ENCODE peak calls at places on chromosomes 6 and 20, in seven cellular contexts. One of them, this sample, is unnamed.

GRCh38 chr6:156899532-156899931 is 122.4 kb downstream of the ARID1B start:
- DNase-seq in dorsolateral prefrontal cortex: no peak
- DNase-seq in cardiac fibroblast: no peak
- DNase-seq in heart left ventricle: no peak
- DNase-seq in CD8-positive, alpha-beta memory T cell: no peak
- DNase-seq in CD8-positive, alpha-beta T cell: no peak
- DNase-seq in PC-3: no peak
- DNase-seq in this sample: no peak

GRCh38 chr6:61586934-61587537 is 699.0 kb downstream of the KHDRBS2 start:
- DNase-seq in dorsolateral prefrontal cortex: no peak
- DNase-seq in cardiac fibroblast: no peak
- DNase-seq in heart left ventricle: no peak
- DNase-seq in CD8-positive, alpha-beta memory T cell: no peak
- DNase-seq in CD8-positive, alpha-beta T cell: no peak
- DNase-seq in PC-3: no peak
- DNase-seq in this sample: no peak

GRCh38 chr6:95410168-95410567 is 167.2 kb upstream of the MANEA start:
- DNase-seq in dorsolateral prefrontal cortex: no peak
- DNase-seq in cardiac fibroblast: no peak
- DNase-seq in heart left ventricle: no peak
- DNase-seq in CD8-positive, alpha-beta memory T cell: no peak
- DNase-seq in CD8-positive, alpha-beta T cell: no peak
- DNase-seq in PC-3: no peak
- DNase-seq in this sample: no peak

GRCh38 chr20:22572023-22572422 is 12.3 kb downstream of the FOXA2 start:
- DNase-seq in dorsolateral prefrontal cortex: no peak
- DNase-seq in cardiac fibroblast: no peak
- DNase-seq in heart left ventricle: no peak
- DNase-seq in CD8-positive, alpha-beta memory T cell: no peak
- DNase-seq in CD8-positive, alpha-beta T cell: no peak
- DNase-seq in PC-3: no peak
- DNase-seq in this sample: no peak

GRCh38 chr20:38804682-38805501 is 605 bp upstream of the PPP1R16B start:
- DNase-seq in dorsolateral prefrontal cortex: no peak
- DNase-seq in cardiac fibroblast: peak; percentile 18
- DNase-seq in heart left ventricle: no peak
- DNase-seq in CD8-positive, alpha-beta memory T cell: peak; percentile 80
- DNase-seq in CD8-positive, alpha-beta T cell: peak; percentile 77
- DNase-seq in PC-3: no peak
- DNase-seq in this sample: peak; percentile 95

GRCh38 chr20:38725959-38726848 is 1.9 kb downstream of the SLC32A1 start:
- DNase-seq in dorsolateral prefrontal cortex: no peak
- DNase-seq in cardiac fibroblast: peak; percentile 47
- DNase-seq in heart left ventricle: no peak
- DNase-seq in CD8-positive, alpha-beta memory T cell: peak; percentile 20
- DNase-seq in CD8-positive, alpha-beta T cell: peak; percentile 41
- DNase-seq in PC-3: peak; percentile 47
- DNase-seq in this sample: no peak

GRCh38 chr6:156877126-156877863 is 100.1 kb downstream of the ARID1B start:
- DNase-seq in dorsolateral prefrontal cortex: no peak
- DNase-seq in cardiac fibroblast: no peak
- DNase-seq in heart left ventricle: no peak
- DNase-seq in CD8-positive, alpha-beta memory T cell: no peak
- DNase-seq in CD8-positive, alpha-beta T cell: no peak
- DNase-seq in PC-3: no peak
- DNase-seq in this sample: no peak

GRCh38 chr6:157314705-157315321 is 8.5 kb downstream of the TMEM242 start:
- DNase-seq in dorsolateral prefrontal cortex: no peak
- DNase-seq in cardiac fibroblast: peak; percentile 88
- DNase-seq in heart left ventricle: no peak
- DNase-seq in CD8-positive, alpha-beta memory T cell: no peak
- DNase-seq in CD8-positive, alpha-beta T cell: peak; percentile 19
- DNase-seq in PC-3: peak; percentile 75
- DNase-seq in this sample: peak; percentile 75

GRCh38 chr6:155762649-155763048 is 307.0 kb upstream of the NOX3 start:
- DNase-seq in dorsolateral prefrontal cortex: no peak
- DNase-seq in cardiac fibroblast: no peak
- DNase-seq in heart left ventricle: no peak
- DNase-seq in CD8-positive, alpha-beta memory T cell: no peak
- DNase-seq in CD8-positive, alpha-beta T cell: no peak
- DNase-seq in PC-3: no peak
- DNase-seq in this sample: no peak

GRCh38 chr6:137570307-137570832 is 76.2 kb upstream of the OLIG3 start:
- DNase-seq in dorsolateral prefrontal cortex: no peak
- DNase-seq in cardiac fibroblast: no peak
- DNase-seq in heart left ventricle: no peak
- DNase-seq in CD8-positive, alpha-beta memory T cell: no peak
- DNase-seq in CD8-positive, alpha-beta T cell: no peak
- DNase-seq in PC-3: no peak
- DNase-seq in this sample: no peak

GRCh38 chr20:51700809-51701285 is 67.3 kb downstream of the ATP9A start:
- DNase-seq in dorsolateral prefrontal cortex: no peak
- DNase-seq in cardiac fibroblast: peak; percentile 67
- DNase-seq in heart left ventricle: no peak
- DNase-seq in CD8-positive, alpha-beta memory T cell: no peak
- DNase-seq in CD8-positive, alpha-beta T cell: no peak
- DNase-seq in PC-3: peak; percentile 92
- DNase-seq in this sample: no peak

GRCh38 chr20:38114353-38114791 is 50.7 kb downstream of the TGM2 start:
- DNase-seq in dorsolateral prefrontal cortex: no peak
- DNase-seq in cardiac fibroblast: peak; percentile 46
- DNase-seq in heart left ventricle: no peak
- DNase-seq in CD8-positive, alpha-beta memory T cell: no peak
- DNase-seq in CD8-positive, alpha-beta T cell: no peak
- DNase-seq in PC-3: peak; percentile 38
- DNase-seq in this sample: no peak

GRCh38 chr6:32973934-32974333 is 5.5 kb downstream of the BRD2 start:
- DNase-seq in dorsolateral prefrontal cortex: no peak
- DNase-seq in cardiac fibroblast: peak; percentile 74
- DNase-seq in heart left ventricle: no peak
- DNase-seq in CD8-positive, alpha-beta memory T cell: peak; percentile 27
- DNase-seq in CD8-positive, alpha-beta T cell: peak; percentile 30
- DNase-seq in PC-3: peak; percentile 28
- DNase-seq in this sample: no peak

GRCh38 chr6:85670573-85670972 is 27.9 kb upstream of the SYNCRIP start:
- DNase-seq in dorsolateral prefrontal cortex: no peak
- DNase-seq in cardiac fibroblast: peak; percentile 77
- DNase-seq in heart left ventricle: no peak
- DNase-seq in CD8-positive, alpha-beta memory T cell: no peak
- DNase-seq in CD8-positive, alpha-beta T cell: no peak
- DNase-seq in PC-3: peak; percentile 38
- DNase-seq in this sample: no peak

GRCh38 chr6:6811151-6812002 is 222.9 kb downstream of the LY86 start:
- DNase-seq in dorsolateral prefrontal cortex: no peak
- DNase-seq in cardiac fibroblast: peak; percentile 73
- DNase-seq in heart left ventricle: no peak
- DNase-seq in CD8-positive, alpha-beta memory T cell: no peak
- DNase-seq in CD8-positive, alpha-beta T cell: peak; percentile 45
- DNase-seq in PC-3: peak; percentile 98
- DNase-seq in this sample: no peak

GRCh38 chr6:160431231-160431630 is 83.1 kb downstream of the SLC22A3 start:
- DNase-seq in dorsolateral prefrontal cortex: no peak
- DNase-seq in cardiac fibroblast: peak; percentile 99
- DNase-seq in heart left ventricle: peak; percentile 54
- DNase-seq in CD8-positive, alpha-beta memory T cell: no peak
- DNase-seq in CD8-positive, alpha-beta T cell: no peak
- DNase-seq in PC-3: no peak
- DNase-seq in this sample: no peak

GRCh38 chr6:154071236-154071635 is 32.2 kb downstream of the OPRM1 start:
- DNase-seq in dorsolateral prefrontal cortex: no peak
- DNase-seq in cardiac fibroblast: no peak
- DNase-seq in heart left ventricle: no peak
- DNase-seq in CD8-positive, alpha-beta memory T cell: no peak
- DNase-seq in CD8-positive, alpha-beta T cell: no peak
- DNase-seq in PC-3: no peak
- DNase-seq in this sample: no peak

GRCh38 chr6:5850848-5851255 is 155.9 kb downstream of the NRN1 start:
- DNase-seq in dorsolateral prefrontal cortex: no peak
- DNase-seq in cardiac fibroblast: no peak
- DNase-seq in heart left ventricle: no peak
- DNase-seq in CD8-positive, alpha-beta memory T cell: no peak
- DNase-seq in CD8-positive, alpha-beta T cell: no peak
- DNase-seq in PC-3: no peak
- DNase-seq in this sample: no peak

GRCh38 chr6:83185096-83185495 is 8.0 kb downstream of the PGM3 start:
- DNase-seq in dorsolateral prefrontal cortex: no peak
- DNase-seq in cardiac fibroblast: no peak
- DNase-seq in heart left ventricle: no peak
- DNase-seq in CD8-positive, alpha-beta memory T cell: no peak
- DNase-seq in CD8-positive, alpha-beta T cell: no peak
- DNase-seq in PC-3: peak; percentile 31
- DNase-seq in this sample: no peak

GRCh38 chr6:41723178-41723935 is 12.1 kb downstream of the TFEB start:
- DNase-seq in dorsolateral prefrontal cortex: peak; percentile 69
- DNase-seq in cardiac fibroblast: peak; percentile 91
- DNase-seq in heart left ventricle: peak; percentile 91
- DNase-seq in CD8-positive, alpha-beta memory T cell: no peak
- DNase-seq in CD8-positive, alpha-beta T cell: no peak
- DNase-seq in PC-3: peak; percentile 47
- DNase-seq in this sample: peak; percentile 54

DNA sequence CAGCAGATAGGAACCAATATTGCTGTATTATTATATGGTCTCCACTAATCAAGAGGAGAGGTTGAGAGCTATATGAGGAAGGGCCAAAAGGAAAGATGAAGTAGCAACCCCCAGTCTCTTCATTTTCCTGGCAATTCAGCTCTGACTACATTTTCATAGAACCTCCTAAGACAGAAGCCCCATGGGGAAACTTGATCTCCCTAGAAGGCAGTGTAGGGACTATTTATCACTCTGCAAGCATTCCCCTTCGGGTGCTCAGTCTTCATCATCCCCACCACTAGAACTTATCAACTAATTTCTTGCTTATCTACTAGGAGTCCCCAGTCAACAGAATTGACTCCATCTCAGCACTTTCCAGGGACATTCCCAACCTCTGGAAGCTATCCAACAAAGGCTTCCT is 25.5 kb upstream of the ITCH start:
- DNase-seq in dorsolateral prefrontal cortex: no peak
- DNase-seq in cardiac fibroblast: no peak
- DNase-seq in heart left ventricle: no peak
- DNase-seq in CD8-positive, alpha-beta memory T cell: no peak
- DNase-seq in CD8-positive, alpha-beta T cell: no peak
- DNase-seq in PC-3: no peak
- DNase-seq in this sample: no peak
- H3K4me3 ChIP-seq in dorsolateral prefrontal cortex: no peak overlapping the region
- H3K4me3 ChIP-seq in cardiac fibroblast: no peak overlapping the region
- H3K4me3 ChIP-seq in heart left ventricle: no peak overlapping the region
- H3K4me3 ChIP-seq in CD8-positive, alpha-beta memory T cell: no peak overlapping the region
- H3K4me3 ChIP-seq in CD8-positive, alpha-beta T cell: no peak overlapping the region
- H3K4me3 ChIP-seq in PC-3: no peak overlapping the region
- H3K4me3 ChIP-seq in this sample: no peak overlapping the region

DNA sequence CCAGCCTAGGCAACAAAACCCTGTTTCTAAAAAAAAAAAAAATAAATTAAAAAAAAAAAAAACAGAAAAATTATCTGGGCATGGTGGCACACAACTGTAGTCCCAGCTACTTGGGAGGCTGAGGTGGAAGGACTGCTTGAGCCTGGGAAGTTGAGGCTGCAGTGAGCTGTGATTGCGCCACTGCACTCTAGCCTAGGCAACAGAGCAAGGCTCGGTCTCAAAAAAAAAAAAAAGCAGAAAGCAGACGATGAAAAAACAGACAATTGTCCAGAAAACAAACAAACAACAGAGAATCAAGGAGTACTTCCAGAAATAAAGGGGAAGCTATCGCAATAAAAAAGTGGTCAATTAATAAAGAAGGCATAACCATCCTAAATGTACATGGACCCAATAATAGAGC is 229.4 kb downstream of the GMDS start:
- DNase-seq in dorsolateral prefrontal cortex: no peak
- DNase-seq in cardiac fibroblast: no peak
- DNase-seq in heart left ventricle: no peak
- DNase-seq in CD8-positive, alpha-beta memory T cell: no peak
- DNase-seq in CD8-positive, alpha-beta T cell: no peak
- DNase-seq in PC-3: no peak
- DNase-seq in this sample: no peak
- H3K4me3 ChIP-seq in dorsolateral prefrontal cortex: no peak overlapping the region
- H3K4me3 ChIP-seq in cardiac fibroblast: no peak overlapping the region
- H3K4me3 ChIP-seq in heart left ventricle: no peak overlapping the region
- H3K4me3 ChIP-seq in CD8-positive, alpha-beta memory T cell: no peak overlapping the region
- H3K4me3 ChIP-seq in CD8-positive, alpha-beta T cell: no peak overlapping the region
- H3K4me3 ChIP-seq in PC-3: no peak overlapping the region
- H3K4me3 ChIP-seq in this sample: no peak overlapping the region

DNA sequence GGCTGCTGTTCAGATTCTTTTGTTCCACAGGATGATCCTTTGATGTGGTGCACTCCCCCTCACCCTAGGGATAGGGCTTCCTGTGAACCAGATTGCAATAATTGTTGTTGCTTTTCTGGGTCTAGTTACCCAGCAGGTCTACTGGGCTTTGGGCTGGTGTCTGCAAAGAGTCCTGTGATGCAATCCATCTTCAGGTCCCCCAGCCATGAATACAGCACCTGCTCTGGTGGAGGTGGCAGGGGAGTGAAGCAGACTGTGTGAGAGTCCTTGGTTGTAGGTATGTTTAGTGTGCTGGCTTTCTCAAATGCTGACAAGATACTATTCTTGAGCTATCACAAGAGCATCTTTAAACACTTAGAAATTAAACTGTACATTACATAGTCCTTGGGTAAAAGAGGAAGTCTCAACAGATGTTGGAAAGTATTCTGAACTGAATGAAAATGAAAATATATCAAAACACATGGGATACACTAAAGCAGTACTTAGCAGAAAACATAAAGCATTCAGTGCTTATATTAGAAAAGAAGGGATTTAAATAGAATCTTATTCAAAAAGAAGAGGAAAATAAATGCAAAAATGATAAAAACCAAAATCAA is 49.1 kb upstream of the CCR6 start:
- DNase-seq in dorsolateral prefrontal cortex: no peak
- DNase-seq in cardiac fibroblast: no peak
- DNase-seq in heart left ventricle: no peak
- DNase-seq in CD8-positive, alpha-beta memory T cell: no peak
- DNase-seq in CD8-positive, alpha-beta T cell: no peak
- DNase-seq in PC-3: no peak
- DNase-seq in this sample: no peak
- H3K4me3 ChIP-seq in dorsolateral prefrontal cortex: no peak overlapping the region
- H3K4me3 ChIP-seq in cardiac fibroblast: no peak overlapping the region
- H3K4me3 ChIP-seq in heart left ventricle: no peak overlapping the region
- H3K4me3 ChIP-seq in CD8-positive, alpha-beta memory T cell: no peak overlapping the region
- H3K4me3 ChIP-seq in CD8-positive, alpha-beta T cell: no peak overlapping the region
- H3K4me3 ChIP-seq in PC-3: no peak overlapping the region
- H3K4me3 ChIP-seq in this sample: no peak overlapping the region

GRCh38 chr6:53494076-53494475 is 50.8 kb downstream of the GCLC start:
- DNase-seq in dorsolateral prefrontal cortex: no peak
- DNase-seq in cardiac fibroblast: no peak
- DNase-seq in heart left ventricle: no peak
- DNase-seq in CD8-positive, alpha-beta memory T cell: no peak
- DNase-seq in CD8-positive, alpha-beta T cell: no peak
- DNase-seq in PC-3: peak; percentile 17
- DNase-seq in this sample: no peak

GRCh38 chr6:53496100-53496499 is 48.8 kb downstream of the GCLC start:
- DNase-seq in dorsolateral prefrontal cortex: no peak
- DNase-seq in cardiac fibroblast: no peak
- DNase-seq in heart left ventricle: no peak
- DNase-seq in CD8-positive, alpha-beta memory T cell: no peak
- DNase-seq in CD8-positive, alpha-beta T cell: no peak
- DNase-seq in PC-3: no peak
- DNase-seq in this sample: no peak

GRCh38 chr6:53493635-53494025 is 51.3 kb downstream of the GCLC start:
- DNase-seq in dorsolateral prefrontal cortex: no peak
- DNase-seq in cardiac fibroblast: no peak
- DNase-seq in heart left ventricle: no peak
- DNase-seq in CD8-positive, alpha-beta memory T cell: no peak
- DNase-seq in CD8-positive, alpha-beta T cell: no peak
- DNase-seq in PC-3: no peak
- DNase-seq in this sample: no peak

GRCh38 chr6:53495496-53495895 is 49.4 kb downstream of the GCLC start:
- DNase-seq in dorsolateral prefrontal cortex: no peak
- DNase-seq in cardiac fibroblast: no peak
- DNase-seq in heart left ventricle: no peak
- DNase-seq in CD8-positive, alpha-beta memory T cell: no peak
- DNase-seq in CD8-positive, alpha-beta T cell: no peak
- DNase-seq in PC-3: no peak
- DNase-seq in this sample: no peak

GRCh38 chr6:53492860-53493634 is 51.9 kb downstream of the GCLC start:
- DNase-seq in dorsolateral prefrontal cortex: no peak
- DNase-seq in cardiac fibroblast: peak; percentile 71
- DNase-seq in heart left ventricle: no peak
- DNase-seq in CD8-positive, alpha-beta memory T cell: no peak
- DNase-seq in CD8-positive, alpha-beta T cell: no peak
- DNase-seq in PC-3: peak; percentile 84
- DNase-seq in this sample: peak; percentile 54
- H3K4me3 ChIP-seq in dorsolateral prefrontal cortex: peak overlapping the region; percentile 50
- H3K4me3 ChIP-seq in cardiac fibroblast: peak overlapping the region; percentile 12
- H3K4me3 ChIP-seq in heart left ventricle: no peak overlapping the region
- H3K4me3 ChIP-seq in CD8-positive, alpha-beta memory T cell: no peak overlapping the region
- H3K4me3 ChIP-seq in CD8-positive, alpha-beta T cell: no peak overlapping the region
- H3K4me3 ChIP-seq in PC-3: peak overlapping the region; percentile 69
- H3K4me3 ChIP-seq in this sample: no peak overlapping the region